ENCODE peak calls at places on chromosomes 4 and X, in four cellular contexts. E is fibroblast of lung, C is brain microvascular endothelial cell, M is epithelial cell of proximal tubule. D is an unnamed sample.

GRCh38 chr4:16118090-16118489 is 34.3 kb upstream of the PROM1 start:
- DNase-seq in C (no peak), M (no peak), E (no peak), D (no peak)

GRCh38 chrX:106919932-106920452 is at the start of gene CLDN2:
- DNase-seq in M (no peak), C (no peak), E (no peak), D (no peak)

GRCh38 chr4:118396881-118397666 is 44.3 kb upstream of the PRSS12 start:
- DNase-seq in C (no peak), E (no peak), M (no peak), D (no peak)

GRCh38 chrX:112211459-112211858 is 128.9 kb upstream of the TRPC5 start:
- DNase-seq in M (no peak), E (peak; percentile 62), C (no peak), D (no peak)

GRCh38 chrX:57481514-57481913 is 110.3 kb upstream of the ZXDB start:
- DNase-seq in M (no peak), C (no peak), E (no peak), D (no peak)

GRCh38 chrX:110466790-110467189 is 108.1 kb downstream of the RTL9 start:
- DNase-seq in C (no peak), E (no peak), M (no peak), D (no peak)

GRCh38 chr4:106034205-106034604 is 138.9 kb downstream of the NPNT start:
- DNase-seq in E (peak; percentile 55), M (no peak), C (no peak), D (no peak)

GRCh38 chr4:151099976-151100417 is 569 bp downstream of the RPS3A start:
- DNase-seq in C (no peak), M (no peak), E (peak; percentile 45), D (no peak)

GRCh38 chr4:159206427-159206871 is 103.6 kb downstream of the RAPGEF2 start:
- DNase-seq in C (no peak), M (no peak), E (peak; percentile 69), D (no peak)

GRCh38 chrX:34197946-34198345 is 65.8 kb upstream of the FAM47A start:
- DNase-seq in E (no peak), M (no peak), C (no peak), D (peak; percentile 10)

GRCh38 chrX:138756234-138756633 is 44.7 kb upstream of the FGF13 start:
- DNase-seq in C (peak; percentile 2), E (peak; percentile 78), M (no peak), D (peak; percentile 43)

GRCh38 chrX:7120578-7121219 is 26.8 kb upstream of the STS start:
- DNase-seq in E (peak; percentile 20), C (no peak), M (no peak), D (no peak)

GRCh38 chrX:53290441-53291041 is 9.2 kb upstream of the IQSEC2 start:
- DNase-seq in M (no peak), C (no peak), E (no peak), D (no peak)

GRCh38 chr4:75639124-75639695 is 8.9 kb upstream of the CDKL2 start:
- DNase-seq in C (no peak), E (no peak), M (no peak), D (no peak)

GRCh38 chr4:186885289-186885688 is 161.6 kb upstream of the FAT1 start:
- DNase-seq in C (no peak), M (no peak), E (no peak), D (no peak)

GRCh38 chrX:12988797-12989196 is 13.9 kb downstream of the TMSB4X start:
- DNase-seq in M (no peak), C (peak; percentile 60), E (peak; percentile 77), D (no peak)

GRCh38 chr4:185096032-185096653 is 46.9 kb upstream of the SLC25A4 start:
- DNase-seq in E (peak; percentile 21), C (peak; percentile 33), M (no peak), D (peak; percentile 5)

GRCh38 chr4:8586671-8587468 is 5.7 kb upstream of the CPZ start:
- DNase-seq in E (no peak), C (no peak), M (no peak), D (no peak)

GRCh38 chr4:186144596-186145569 is 40.4 kb downstream of the FAM149A start:
- DNase-seq in E (peak; percentile 76), M (no peak), C (peak; percentile 46), D (no peak)

GRCh38 chr4:56863441-56864129 is 42.1 kb upstream of the SPINK2 start:
- DNase-seq in E (peak; percentile 48), C (no peak), M (no peak), D (no peak)

GRCh38 chr4:78629991-78630541 is 78.5 kb downstream of the ANXA3 start:
- DNase-seq in C (no peak), E (no peak), M (no peak), D (no peak)

GRCh38 chrX:446243-446642 is 59.5 kb upstream of the PPP2R3B start:
- DNase-seq in C (no peak), M (no peak), E (no peak), D (no peak)

GRCh38 chrX:74349387-74349786 is 45.4 kb downstream of the ZCCHC13 start:
- DNase-seq in E (peak; percentile 88), M (no peak), C (peak; percentile 59), D (peak; percentile 31)

GRCh38 chr4:117477925-117478324 is 392.5 kb upstream of the TRAM1L1 start:
- DNase-seq in C (no peak), E (no peak), M (no peak), D (no peak)

GRCh38 chr4:153222162-153222789 is 18.0 kb downstream of the TRIM2 start:
- DNase-seq in C (peak; percentile 75), E (peak; percentile 84), M (no peak), D (no peak)

GRCh38 chrX:1385824-1386223 is 6.1 kb downstream of the SLC25A6 start:
- DNase-seq in C (no peak), E (no peak), M (no peak), D (no peak)

GRCh38 chr4:3266076-3266475 is 17.1 kb downstream of the MSANTD1 start:
- DNase-seq in E (no peak), C (no peak), M (no peak), D (no peak)

GRCh38 chrX:17266171-17266570 is 108.8 kb upstream of the NHS start:
- DNase-seq in M (no peak), C (no peak), E (peak; percentile 60), D (no peak)

GRCh38 chr4:77699731-77700210 is 94.2 kb downstream of the CXCL13 start:
- DNase-seq in C (peak; percentile 83), M (peak; percentile 66), E (peak; percentile 92), D (peak; percentile 84)

GRCh38 chr4:3283916-3284315 is 8.9 kb upstream of the RGS12 start:
- DNase-seq in E (no peak), C (no peak), M (no peak), D (no peak)

GRCh38 chr4:165070560-165070959 is 16.9 kb downstream of the TRIM75 start:
- DNase-seq in M (no peak), E (no peak), C (no peak), D (no peak)

GRCh38 chr4:149113804-149114430 is 671.7 kb upstream of the NR3C2 start:
- DNase-seq in C (peak; percentile 70), E (peak; percentile 91), M (no peak), D (peak; percentile 31)

GRCh38 chr4:138741366-138741765 is 274.2 kb upstream of the NOCT start:
- DNase-seq in C (no peak), E (no peak), M (no peak), D (no peak)
- TF ChIP-seq CTCF in C (no peak), E (no peak), M (no peak), D (no peak)

DNA sequence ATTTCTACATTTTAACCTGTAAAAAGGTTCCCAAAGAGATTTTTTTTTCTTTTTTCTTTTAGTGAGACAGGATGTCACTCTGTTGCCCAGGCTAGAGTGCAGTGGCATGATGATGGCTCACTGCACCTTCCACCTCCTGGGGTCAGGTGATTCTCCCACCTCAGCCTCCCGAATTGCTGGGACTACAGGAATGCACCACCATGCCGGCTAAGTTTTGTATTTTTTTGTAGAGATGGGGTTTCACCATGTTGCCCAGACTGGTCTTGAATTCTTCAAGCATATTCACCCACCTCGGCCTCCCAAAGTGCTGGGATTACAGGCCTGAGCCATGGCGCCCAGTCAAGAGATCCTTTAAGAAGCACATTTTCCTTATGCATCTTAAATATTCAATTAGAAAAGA is 12.6 kb downstream of the RHOH start:
- DNase-seq in M (no peak), C (no peak), E (no peak), D (no peak)
- H3K4me3 ChIP-seq in M (no peak overlapping the region), C (no peak overlapping the region), E (no peak overlapping the region), D (no peak overlapping the region)

DNA sequence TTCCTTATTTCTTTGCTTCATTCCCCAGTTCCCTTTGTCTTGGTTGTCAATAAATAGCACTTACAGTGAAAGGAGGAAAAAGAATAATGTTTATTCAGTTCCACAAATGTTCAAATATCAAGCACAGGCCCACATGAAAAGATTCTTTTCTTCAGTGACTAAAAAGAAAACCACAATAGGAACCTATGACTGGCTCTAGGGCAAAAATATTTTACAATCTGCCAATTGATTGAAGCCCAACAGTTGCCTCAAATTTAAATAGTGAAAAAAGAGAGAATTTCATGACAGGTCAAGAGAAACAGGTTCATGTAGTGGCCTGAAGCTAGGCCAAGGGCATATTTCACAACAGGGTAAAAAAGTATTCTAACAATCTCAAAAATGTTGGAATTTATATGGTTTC is 553.8 kb downstream of the CENPC start:
- DNase-seq in M (no peak), C (no peak), E (no peak), D (no peak)
- TF ChIP-seq CTCF in M (no peak), C (no peak), E (no peak), D (no peak)

DNA sequence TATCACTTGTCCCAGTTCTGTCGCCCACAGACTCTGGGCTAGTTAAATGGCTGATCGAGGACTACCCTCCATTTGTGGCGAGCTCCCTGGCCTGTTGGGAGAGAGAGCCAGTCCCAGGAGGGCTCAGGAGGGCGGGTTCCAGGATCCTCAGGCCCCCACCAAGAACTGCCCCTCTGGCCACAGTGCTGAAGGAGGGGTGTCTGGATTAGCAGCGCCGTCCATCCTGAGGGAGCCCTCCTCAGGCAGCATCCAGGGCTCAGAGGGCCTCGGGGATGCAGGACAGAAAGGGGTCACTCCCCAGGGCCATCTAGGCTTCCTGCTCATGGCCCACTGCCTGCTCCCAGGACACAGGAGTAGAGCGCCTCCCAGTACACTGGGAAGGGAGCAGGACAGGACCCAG is 6.1 kb downstream of the PNMA5 start:
- DNase-seq in C (no peak), E (no peak), M (no peak), D (no peak)
- H3K4me3 ChIP-seq in C (no peak overlapping the region), E (no peak overlapping the region), M (no peak overlapping the region), D (no peak overlapping the region)

GRCh38 chr4:10983274-10983673 is 298.7 kb upstream of the CLNK start:
- DNase-seq in C (no peak), E (no peak), M (no peak), D (no peak)
- TF ChIP-seq CTCF in C (no peak), E (no peak), M (no peak), D (no peak)

DNA sequence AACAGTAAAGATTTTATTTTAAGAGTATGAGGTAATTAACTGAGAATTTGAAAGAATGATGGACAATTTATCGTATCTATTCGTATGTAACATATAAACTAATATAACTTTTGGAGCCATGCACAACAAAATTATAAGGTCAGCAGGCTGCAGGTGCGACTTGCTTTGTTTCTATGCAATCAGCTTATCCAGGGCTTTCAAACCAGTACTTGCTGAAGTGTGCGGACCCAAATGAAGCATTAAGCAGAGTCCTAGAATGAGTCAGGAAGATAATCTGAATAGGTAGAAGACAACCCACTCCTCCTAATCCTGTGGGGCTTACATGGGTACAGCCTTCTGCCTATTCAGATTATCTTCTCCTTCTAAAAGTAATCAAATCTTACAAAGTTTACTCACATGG is 2.1 kb downstream of the NSD2 start:
- DNase-seq in M (no peak), C (no peak), E (peak; percentile 18), D (no peak)
- H3K4me3 ChIP-seq in M (peak overlapping the region; percentile 80), C (no peak overlapping the region), E (peak overlapping the region; percentile 84), D (peak overlapping the region; percentile 90)

D was measured in kidney epithelial cell.